ENCODE peak calls at places on chromosomes 5 and 9, in five cellular contexts. J, Y, R, W and U are unnamed samples.

GRCh38 chr9:105069285-105070065 is 141.5 kb upstream of the ABCA1 start:
- DNase-seq in J (no peak), R (no peak), W (no peak), Y (no peak), U (no peak)

GRCh38 chr5:87899109-87900100 is 369.2 kb downstream of the TMEM161B start:
- DNase-seq in W (no peak), Y (peak; percentile 2), R (no peak), J (no peak), U (peak; percentile 23)

GRCh38 chr5:4924581-4924980 is 215.5 kb upstream of the ADAMTS16 start:
- DNase-seq in Y (no peak), J (no peak), W (no peak), R (no peak), U (no peak)

GRCh38 chr9:74555015-74555414 is 57.9 kb downstream of the RORB start:
- DNase-seq in W (no peak), R (no peak), J (no peak), Y (no peak), U (no peak)

GRCh38 chr9:13140843-13141592 is 138.5 kb downstream of the MPDZ start:
- DNase-seq in Y (no peak), J (no peak), W (peak; percentile 49), R (no peak), U (no peak)

GRCh38 chr9:124137944-124138335 is 119.8 kb upstream of the NEK6 start:
- DNase-seq in Y (no peak), J (no peak), R (peak; percentile 16), W (no peak), U (no peak)

GRCh38 chr5:110525762-110526161 is 200.7 kb downstream of the TMEM232 start:
- DNase-seq in Y (no peak), R (no peak), W (no peak), J (no peak), U (no peak)

GRCh38 chr9:108225371-108225905 is 630.3 kb downstream of the ACTL7B start:
- DNase-seq in R (no peak), Y (no peak), W (no peak), J (no peak), U (no peak)

GRCh38 chr9:127303830-127304229 is 39.3 kb downstream of the GARNL3 start:
- DNase-seq in W (no peak), R (no peak), J (no peak), Y (no peak), U (no peak)

GRCh38 chr9:77785341-77785740 is 137.2 kb upstream of the GNA14 start:
- DNase-seq in J (no peak), Y (no peak), R (no peak), W (no peak), U (no peak)

GRCh38 chr9:120514599-120514854 is 65.4 kb downstream of the CDK5RAP2 start:
- DNase-seq in R (no peak), W (no peak), J (no peak), Y (no peak), U (no peak)

DNA sequence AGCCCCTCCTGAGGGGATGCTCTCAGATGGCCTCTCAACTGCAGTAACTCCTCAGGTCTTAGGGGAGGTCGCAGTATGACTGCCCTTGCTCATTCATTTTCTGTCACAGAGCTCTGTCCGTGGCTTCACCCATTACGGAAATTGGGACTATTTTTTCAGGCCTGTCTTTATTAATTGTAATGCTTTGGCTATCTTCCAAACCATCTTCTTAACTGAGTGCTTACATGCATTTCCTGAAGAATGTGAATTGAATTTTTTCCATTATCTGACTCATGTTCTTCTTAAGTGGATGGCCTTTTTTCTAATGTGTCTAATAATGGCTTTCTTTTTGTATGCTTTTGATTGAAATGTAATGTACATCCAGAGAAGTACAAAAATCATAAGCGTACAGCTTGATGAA is 36.4 kb upstream of the SV2C start:
- DNase-seq in W (no peak), Y (no peak), J (no peak), R (no peak), U (no peak)
- H3K4me2 ChIP-seq in W (no peak overlapping the region), Y (no peak overlapping the region), J (no peak overlapping the region), R (no peak overlapping the region), U (no peak overlapping the region)

GRCh38 chr9:85742630-85742928 is 825 bp upstream of the AGTPBP1 start:
- DNase-seq in Y (no peak), J (no peak), R (no peak), W (no peak), U (no peak)
- H3K27ac ChIP-seq in Y (peak overlapping the region; percentile 59), J (no peak overlapping the region), R (peak overlapping the region; percentile 9), W (no peak overlapping the region), U (peak overlapping the region; percentile 94)

DNA sequence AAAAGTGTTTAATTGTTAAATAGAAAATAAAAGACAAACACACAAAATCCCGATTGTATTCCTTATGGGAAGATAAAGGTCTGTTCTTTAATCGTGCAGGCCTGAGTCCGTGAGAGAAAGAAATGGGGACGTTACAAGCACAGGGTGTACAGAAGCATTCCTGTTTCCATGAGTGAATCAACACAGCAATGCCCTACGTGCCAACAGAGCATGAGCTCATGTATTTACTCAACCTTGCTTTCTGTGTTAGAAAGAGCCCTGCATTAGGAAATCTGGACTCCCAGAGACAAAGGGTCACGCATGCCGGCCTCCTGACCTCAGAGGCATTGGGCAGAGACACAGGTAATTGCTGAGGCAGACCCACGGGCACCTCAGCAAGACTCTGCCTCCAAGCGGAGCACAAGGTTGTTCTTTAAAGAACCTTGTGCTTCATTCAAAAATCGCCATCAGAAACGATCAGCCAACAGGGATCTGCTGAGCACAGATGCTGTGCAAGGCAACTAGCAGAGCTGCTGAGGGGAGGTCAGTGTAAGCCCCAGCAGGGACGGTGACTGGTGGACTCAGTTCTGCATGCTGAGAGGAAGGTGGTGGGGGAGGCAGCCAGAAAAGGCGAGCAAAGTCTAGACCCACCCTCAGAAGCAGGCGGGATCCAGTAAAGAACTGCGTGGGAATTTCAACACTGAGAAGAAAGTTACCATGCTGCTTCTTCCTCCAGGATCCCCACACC is 101.0 kb downstream of the TLE1 start:
- DNase-seq in J (no peak), Y (no peak), W (peak; percentile 94), R (no peak), U (no peak)
- TF ChIP-seq POLR2AphosphoS5 in J (no peak), Y (no peak), W (peak; percentile 41), R (no peak), U (no peak)

GRCh38 chr9:36151306-36152210 is 15.0 kb downstream of the GLIPR2 start:
- DNase-seq in W (peak; percentile 78), R (no peak), J (no peak), Y (peak; percentile 72), U (no peak)
- H3K4me2 ChIP-seq in W (peak overlapping the region; percentile 54), R (no peak overlapping the region), J (no peak overlapping the region), Y (peak overlapping the region; percentile 97), U (no peak overlapping the region)

DNA sequence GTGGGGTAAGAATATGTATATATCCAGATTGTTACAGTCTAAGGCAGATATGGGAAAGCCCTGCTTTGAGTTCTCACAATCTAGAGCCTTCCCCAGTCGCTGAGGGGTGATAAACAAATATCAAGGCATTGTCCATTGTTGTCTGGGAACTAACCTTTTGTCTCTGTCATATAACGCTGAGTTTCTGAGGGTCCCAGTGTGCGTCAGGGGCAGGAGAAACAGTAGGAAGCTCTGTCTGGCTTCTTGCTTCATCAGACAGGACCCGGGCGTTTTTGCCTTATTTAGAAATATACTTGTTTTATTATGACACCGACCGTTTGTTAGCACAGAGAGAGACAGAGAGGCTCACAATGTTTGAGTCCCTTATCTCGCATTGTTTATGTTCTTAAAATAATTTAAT is 204.9 kb upstream of the GAS1 start:
- DNase-seq in W (no peak), R (no peak), J (no peak), Y (no peak), U (no peak)
- H3K27ac ChIP-seq in W (no peak overlapping the region), R (no peak overlapping the region), J (no peak overlapping the region), Y (no peak overlapping the region), U (no peak overlapping the region)

DNA sequence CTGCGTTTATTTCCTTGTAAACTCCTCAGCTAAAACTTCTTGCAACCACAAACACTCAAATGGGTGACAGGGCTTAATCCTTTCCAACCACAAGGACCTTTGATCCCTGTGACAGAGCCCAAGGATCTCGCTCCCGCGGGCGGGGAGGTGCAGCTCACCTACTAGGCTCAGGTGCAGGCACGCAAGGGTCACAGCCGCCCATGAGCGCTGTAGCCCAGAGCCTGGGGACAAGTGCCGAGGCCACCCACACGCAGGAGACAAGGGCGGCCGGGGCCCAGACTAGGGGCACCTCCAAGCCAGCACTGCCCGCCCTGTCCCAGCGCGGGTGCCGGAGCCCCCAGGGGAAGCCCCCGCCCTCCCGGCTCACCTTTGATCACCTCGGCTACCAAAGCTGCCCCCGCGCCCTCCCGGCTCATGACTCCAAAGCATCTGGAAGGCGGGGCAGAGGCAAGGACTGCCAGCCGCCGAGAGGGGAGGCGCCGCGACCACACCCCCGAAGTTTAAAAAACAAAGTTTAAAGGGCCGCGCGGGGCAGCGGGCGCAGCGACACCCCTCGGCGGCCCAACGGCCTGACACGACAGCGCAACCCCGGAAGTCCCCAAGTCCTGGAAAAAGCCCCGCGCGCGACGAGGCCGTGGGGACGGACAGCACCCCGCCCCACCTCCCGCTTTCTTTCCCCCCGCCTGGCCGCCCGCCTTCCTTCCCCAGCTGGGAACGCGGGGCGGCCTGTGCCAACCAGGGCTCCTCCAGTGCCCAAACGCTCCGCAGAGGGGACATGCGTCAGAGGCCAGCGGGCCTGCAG is 53.0 kb downstream of the CDC14B start:
- DNase-seq in R (peak; percentile 88), Y (no peak), W (no peak), J (peak; percentile 88), U (peak; percentile 93)
- TF ChIP-seq POLR2AphosphoS5 in R (no peak), Y (peak; percentile 36), W (no peak), J (no peak), U (no peak)